ENCODE peak calls at places on chromosomes 7 and 10, in four cellular contexts. M is cardiac muscle cell, A is endothelial cell of umbilical vein, T is tibial nerve. P is an unnamed sample.

GRCh38 chr10:132265878-132266496 is 41.8 kb downstream of the STK32C start:
- DNase-seq in M (no peak), A (no peak), T (no peak), P (no peak)

GRCh38 chr10:101397140-101397539 is 43.2 kb downstream of the BTRC start:
- DNase-seq in M (peak; percentile 13), A (peak; percentile 78), T (no peak), P (peak; percentile 63)

GRCh38 chr7:16421333-16422099 is at the start of gene CRPPA:
- DNase-seq in M (peak; percentile 59), A (peak; percentile 56), T (peak; percentile 12), P (peak; percentile 50)

GRCh38 chr7:142379445-142379844 is 121.6 kb upstream of the PRSS58 start:
- DNase-seq in M (no peak), A (no peak), T (no peak), P (no peak)

GRCh38 chr10:132847416-132847777 is 61.5 kb upstream of the NKX6-2 start:
- DNase-seq in M (no peak), A (no peak), T (no peak), P (no peak)

GRCh38 chr7:4876586-4876985 is 6.9 kb downstream of the RADIL start:
- DNase-seq in M (no peak), A (no peak), T (no peak), P (no peak)

GRCh38 chr10:78577673-78578072 is 491.1 kb upstream of the ZMIZ1 start:
- DNase-seq in M (no peak), A (no peak), T (no peak), P (no peak)

GRCh38 chr10:79038841-79039201 is 29.9 kb upstream of the ZMIZ1 start:
- DNase-seq in M (peak; percentile 91), A (no peak), T (no peak), P (peak; percentile 3)

GRCh38 chr10:24716295-24716694 is 7.4 kb downstream of the ARHGAP21 start:
- DNase-seq in M (no peak), A (no peak), T (no peak), P (no peak)

GRCh38 chr7:131581241-131582157 is 25.1 kb upstream of the PODXL start:
- DNase-seq in M (peak; percentile 38), A (peak; percentile 59), T (no peak), P (no peak)

GRCh38 chr10:87505366-87506113 is 847 bp downstream of the MINPP1 start:
- DNase-seq in M (peak; percentile 72), A (peak; percentile 71), T (no peak), P (peak; percentile 52)

GRCh38 chr10:3836222-3836820 is 51.3 kb upstream of the KLF6 start:
- DNase-seq in M (no peak), A (no peak), T (no peak), P (no peak)

GRCh38 chr10:477620-478019 is 211.8 kb downstream of the DIP2C start:
- DNase-seq in M (no peak), A (no peak), T (no peak), P (no peak)

GRCh38 chr10:117005454-117006055 is 568 bp upstream of the SHTN1 start:
- DNase-seq in M (peak; percentile 52), A (no peak), T (no peak), P (no peak)

GRCh38 chr10:72097448-72098300 is 9.3 kb upstream of the SPOCK2 start:
- DNase-seq in M (no peak), A (peak; percentile 80), T (no peak), P (peak; percentile 90)

GRCh38 chr10:123422261-123422660 is 243.9 kb upstream of the GPR26 start:
- DNase-seq in M (no peak), A (no peak), T (no peak), P (no peak)

GRCh38 chr10:78986419-78986818 is 82.3 kb upstream of the ZMIZ1 start:
- DNase-seq in M (no peak), A (no peak), T (no peak), P (no peak)

GRCh38 chr10:3774814-3775670 is 10.0 kb downstream of the KLF6 start:
- DNase-seq in M (no peak), A (peak; percentile 85), T (no peak), P (peak; percentile 92)

GRCh38 chr10:93652857-93653256 is 40.5 kb downstream of the PDE6C start:
- DNase-seq in M (no peak), A (peak; percentile 41), T (no peak), P (peak; percentile 26)

GRCh38 chr7:95611224-95611623 is 14.9 kb upstream of the PDK4 start:
- DNase-seq in M (no peak), A (no peak), T (no peak), P (no peak)

GRCh38 chr10:49001402-49001801 is 61.8 kb upstream of the LRRC18 start:
- DNase-seq in M (peak; percentile 61), A (no peak), T (no peak), P (no peak)

GRCh38 chr7:31083205-31083801 is 31.2 kb downstream of the ADCYAP1R1 start:
- DNase-seq in M (no peak), A (no peak), T (no peak), P (no peak)

GRCh38 chr10:11716704-11717103 is 25.5 kb upstream of the ECHDC3 start:
- DNase-seq in M (no peak), A (no peak), T (no peak), P (no peak)
- H3K4me3 ChIP-seq in M (no peak overlapping the region), A (no peak overlapping the region), T (no peak overlapping the region), P (no peak overlapping the region)

DNA sequence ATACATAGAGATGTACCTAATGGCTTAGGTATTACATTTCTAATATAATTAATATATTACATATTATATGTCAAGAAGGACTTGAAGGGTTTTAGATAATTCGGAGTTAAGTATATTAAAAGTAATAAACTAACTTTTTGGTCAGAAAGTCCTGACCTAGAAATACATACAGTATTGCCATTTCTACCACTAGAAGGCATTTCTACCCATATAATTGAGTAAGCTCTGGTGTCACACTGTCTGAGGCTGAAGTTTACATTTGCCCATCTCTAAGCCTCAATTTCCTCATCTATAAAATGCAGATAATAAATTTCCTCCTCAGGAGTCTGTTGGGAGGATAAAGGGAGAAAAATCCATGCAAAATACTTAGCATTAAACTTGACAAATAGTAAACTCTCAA is 7.1 kb downstream of the FKBP14 start:
- DNase-seq in M (no peak), A (no peak), T (no peak), P (no peak)
- TF ChIP-seq CTCF in M (no peak), A (no peak), T (no peak), P (peak; percentile 7)

GRCh38 chr10:43339136-43339535 is 32.3 kb upstream of the FXYD4 start:
- DNase-seq in M (no peak), A (no peak), T (no peak), P (no peak)
- H3K4me3 ChIP-seq in M (no peak overlapping the region), A (no peak overlapping the region), T (no peak overlapping the region), P (no peak overlapping the region)

GRCh38 chr10:46995234-46995633 is 84.0 kb downstream of the PTPN20 start:
- DNase-seq in M (peak; percentile 6), A (no peak), T (no peak), P (no peak)
- TF ChIP-seq CTCF in M (no peak), A (no peak), T (no peak), P (no peak)

GRCh38 chr7:42311195-42311594 is 74.2 kb upstream of the GLI3 start:
- DNase-seq in M (no peak), A (no peak), T (no peak), P (no peak)

GRCh38 chr7:42314696-42315095 is 77.7 kb upstream of the GLI3 start:
- DNase-seq in M (no peak), A (no peak), T (no peak), P (peak; percentile 67)

GRCh38 chr7:42315631-42316030 is 78.6 kb upstream of the GLI3 start:
- DNase-seq in M (no peak), A (no peak), T (no peak), P (peak; percentile 93)

GRCh38 chr7:42319631-42320030 is 82.6 kb upstream of the GLI3 start:
- DNase-seq in M (no peak), A (peak; percentile 20), T (no peak), P (no peak)

GRCh38 chr7:42315096-42315495 is 78.1 kb upstream of the GLI3 start:
- DNase-seq in M (no peak), A (no peak), T (no peak), P (peak; percentile 78)
- H3K4me3 ChIP-seq in M (no peak overlapping the region), A (no peak overlapping the region), T (no peak overlapping the region), P (no peak overlapping the region)

GRCh38 chr10:114271014-114271778 is 32.1 kb downstream of the VWA2 start:
- DNase-seq in M (peak; percentile 44), A (peak; percentile 13), T (no peak), P (no peak)
- TF ChIP-seq CTCF in M (no peak), A (no peak), T (no peak), P (no peak)

DNA sequence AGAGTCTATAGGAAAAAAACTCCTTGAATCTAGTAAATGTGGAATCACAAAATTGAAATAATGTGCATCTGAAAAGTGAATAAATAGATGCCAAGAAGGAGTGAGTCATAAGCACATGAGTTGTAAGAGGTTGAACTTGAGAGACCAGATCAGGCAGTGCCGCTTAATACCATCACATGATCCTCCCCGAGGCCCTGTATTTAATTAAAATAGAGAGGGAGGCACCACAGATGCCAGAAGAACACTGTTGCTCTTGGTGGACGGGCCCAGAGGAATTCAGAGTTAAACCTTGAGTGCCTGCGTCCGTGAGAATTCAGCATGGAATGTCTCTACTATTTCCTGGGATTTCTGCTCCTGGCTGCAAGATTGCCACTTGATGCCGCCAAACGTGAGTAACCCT is at the start of gene GPNMB:
- DNase-seq in M (no peak), A (no peak), T (peak; percentile 85), P (peak; percentile 52)
- H3K4me3 ChIP-seq in M (no peak within 1 kb of the TSS), A (no peak within 1 kb of the TSS), T (peak within 1 kb of the TSS; percentile 38), P (peak within 1 kb of the TSS; percentile 17)

GRCh38 chr7:51187941-51188340 is 128.7 kb downstream of the COBL start:
- DNase-seq in M (peak; percentile 72), A (no peak), T (no peak), P (no peak)
- TF ChIP-seq CTCF in M (no peak), A (no peak), T (peak; percentile 36), P (no peak)